ENCODE peak calls at places on chromosomes 4 and X, in five cellular contexts. One of them, this sample, is unnamed.

GRCh38 chr4:7700665-7701064 is 239.0 kb downstream of the AFAP1 start:
- DNase-seq in GM12878: no peak
- DNase-seq in neural crest cell: no peak
- DNase-seq in spleen: no peak
- DNase-seq in WTC11: no peak
- DNase-seq in this sample: no peak

GRCh38 chr4:2266181-2266580 is 4.3 kb upstream of the MXD4 start:
- DNase-seq in GM12878: no peak
- DNase-seq in neural crest cell: no peak
- DNase-seq in spleen: no peak
- DNase-seq in WTC11: no peak
- DNase-seq in this sample: no peak

GRCh38 chrX:120517936-120518335 is 42.8 kb downstream of the CUL4B start:
- DNase-seq in GM12878: no peak
- DNase-seq in neural crest cell: no peak
- DNase-seq in spleen: no peak
- DNase-seq in WTC11: no peak
- DNase-seq in this sample: no peak

GRCh38 chr4:44446801-44447562 is 1.6 kb downstream of the KCTD8 start:
- DNase-seq in GM12878: no peak
- DNase-seq in neural crest cell: no peak
- DNase-seq in spleen: peak; percentile 51
- DNase-seq in WTC11: peak; percentile 46
- DNase-seq in this sample: peak; percentile 5

GRCh38 chr4:2083116-2083825 is 24.1 kb downstream of the NAT8L start:
- DNase-seq in GM12878: no peak
- DNase-seq in neural crest cell: no peak
- DNase-seq in spleen: peak; percentile 39
- DNase-seq in WTC11: no peak
- DNase-seq in this sample: no peak

GRCh38 chr4:102815981-102816380 is 11.4 kb downstream of the UBE2D3 start:
- DNase-seq in GM12878: no peak
- DNase-seq in neural crest cell: no peak
- DNase-seq in spleen: no peak
- DNase-seq in WTC11: no peak
- DNase-seq in this sample: no peak

GRCh38 chrX:5936438-5936837 is 292.2 kb downstream of the NLGN4X start:
- DNase-seq in GM12878: no peak
- DNase-seq in neural crest cell: no peak
- DNase-seq in spleen: no peak
- DNase-seq in WTC11: no peak
- DNase-seq in this sample: peak; percentile 4

GRCh38 chr4:56828784-56829535 is 7.5 kb upstream of the SPINK2 start:
- DNase-seq in GM12878: no peak
- DNase-seq in neural crest cell: no peak
- DNase-seq in spleen: no peak
- DNase-seq in WTC11: no peak
- DNase-seq in this sample: no peak

GRCh38 chr4:3009422-3009821 is 46.1 kb downstream of the GRK4 start:
- DNase-seq in GM12878: no peak
- DNase-seq in neural crest cell: peak; percentile 5
- DNase-seq in spleen: no peak
- DNase-seq in WTC11: peak; percentile 28
- DNase-seq in this sample: no peak

GRCh38 chr4:126727461-126727860 is 905.3 kb upstream of the INTU start:
- DNase-seq in GM12878: no peak
- DNase-seq in neural crest cell: no peak
- DNase-seq in spleen: no peak
- DNase-seq in WTC11: no peak
- DNase-seq in this sample: no peak

GRCh38 chr4:2570551-2571222 is 34.2 kb downstream of the FAM193A start:
- DNase-seq in GM12878: peak; percentile 30
- DNase-seq in neural crest cell: no peak
- DNase-seq in spleen: peak; percentile 82
- DNase-seq in WTC11: no peak
- DNase-seq in this sample: no peak

GRCh38 chrX:139293991-139294390 is 236.5 kb upstream of the F9 start:
- DNase-seq in GM12878: no peak
- DNase-seq in neural crest cell: no peak
- DNase-seq in spleen: no peak
- DNase-seq in WTC11: no peak
- DNase-seq in this sample: no peak

GRCh38 chr4:41156574-41156973 is 57.8 kb downstream of the APBB2 start:
- DNase-seq in GM12878: no peak
- DNase-seq in neural crest cell: no peak
- DNase-seq in spleen: no peak
- DNase-seq in WTC11: no peak
- DNase-seq in this sample: no peak

GRCh38 chr4:81919238-81919637 is 447.5 kb upstream of the RASGEF1B start:
- DNase-seq in GM12878: no peak
- DNase-seq in neural crest cell: no peak
- DNase-seq in spleen: no peak
- DNase-seq in WTC11: peak; percentile 16
- DNase-seq in this sample: no peak

GRCh38 chrX:32010948-32011347 is 939.1 kb upstream of the FTHL17 start:
- DNase-seq in GM12878: no peak
- DNase-seq in neural crest cell: no peak
- DNase-seq in spleen: no peak
- DNase-seq in WTC11: no peak
- DNase-seq in this sample: no peak

GRCh38 chr4:139176299-139177048 is 544 bp downstream of the ELF2 start:
- DNase-seq in GM12878: no peak
- DNase-seq in neural crest cell: peak; percentile 62
- DNase-seq in spleen: peak; percentile 95
- DNase-seq in WTC11: peak; percentile 91
- DNase-seq in this sample: peak; percentile 81

GRCh38 chr4:69617083-69617694 is 22.3 kb downstream of the UGT2A2 start:
- DNase-seq in GM12878: no peak
- DNase-seq in neural crest cell: peak; percentile 3
- DNase-seq in spleen: no peak
- DNase-seq in WTC11: no peak
- DNase-seq in this sample: no peak

GRCh38 chr4:6955261-6955911 is 45.8 kb downstream of the TBC1D14 start:
- DNase-seq in GM12878: no peak
- DNase-seq in neural crest cell: no peak
- DNase-seq in spleen: peak; percentile 43
- DNase-seq in WTC11: no peak
- DNase-seq in this sample: no peak

GRCh38 chrX:11531226-11531625 is 134.5 kb downstream of the ARHGAP6 start:
- DNase-seq in GM12878: no peak
- DNase-seq in neural crest cell: no peak
- DNase-seq in spleen: no peak
- DNase-seq in WTC11: no peak
- DNase-seq in this sample: no peak

GRCh38 chrX:47148946-47149345 is 3.9 kb downstream of the RBM10 start:
- DNase-seq in GM12878: no peak
- DNase-seq in neural crest cell: no peak
- DNase-seq in spleen: no peak
- DNase-seq in WTC11: no peak
- DNase-seq in this sample: no peak

GRCh38 chr4:37951465-37952352 is 8.5 kb upstream of the PTTG2 start:
- DNase-seq in GM12878: no peak
- DNase-seq in neural crest cell: no peak
- DNase-seq in spleen: no peak
- DNase-seq in WTC11: no peak
- DNase-seq in this sample: no peak

GRCh38 chr4:109578846-109579245 is 18.8 kb downstream of the MCUB start:
- DNase-seq in GM12878: no peak
- DNase-seq in neural crest cell: no peak
- DNase-seq in spleen: no peak
- DNase-seq in WTC11: no peak
- DNase-seq in this sample: no peak

GRCh38 chrX:67523932-67524331 is 19.9 kb upstream of the AR start:
- DNase-seq in GM12878: no peak
- DNase-seq in neural crest cell: no peak
- DNase-seq in spleen: no peak
- DNase-seq in WTC11: no peak
- DNase-seq in this sample: no peak

GRCh38 chrX:12814434-12814833 is 23.2 kb downstream of the PRPS2 start:
- DNase-seq in GM12878: peak; percentile 59
- DNase-seq in neural crest cell: peak; percentile 28
- DNase-seq in spleen: no peak
- DNase-seq in WTC11: peak; percentile 28
- DNase-seq in this sample: peak; percentile 27

GRCh38 chr4:53614616-53615015 is 23.3 kb upstream of the LNX1 start:
- DNase-seq in GM12878: no peak
- DNase-seq in neural crest cell: no peak
- DNase-seq in spleen: no peak
- DNase-seq in WTC11: no peak
- DNase-seq in this sample: no peak
- TF ChIP-seq CTCF in GM12878: no peak
- TF ChIP-seq CTCF in neural crest cell: peak; percentile 29
- TF ChIP-seq CTCF in spleen: no peak
- TF ChIP-seq CTCF in WTC11: no peak
- TF ChIP-seq CTCF in this sample: no peak

GRCh38 chr4:83040269-83040668 is 5.3 kb downstream of the COPS4 start:
- DNase-seq in GM12878: no peak
- DNase-seq in neural crest cell: no peak
- DNase-seq in spleen: no peak
- DNase-seq in WTC11: no peak
- DNase-seq in this sample: no peak
- TF ChIP-seq CTCF in GM12878: no peak
- TF ChIP-seq CTCF in neural crest cell: no peak
- TF ChIP-seq CTCF in spleen: no peak
- TF ChIP-seq CTCF in WTC11: no peak
- TF ChIP-seq CTCF in this sample: no peak

GRCh38 chrX:7068939-7069367 is 78.6 kb upstream of the STS start:
- DNase-seq in GM12878: no peak
- DNase-seq in neural crest cell: no peak
- DNase-seq in spleen: no peak
- DNase-seq in WTC11: peak; percentile 54
- DNase-seq in this sample: no peak
- TF ChIP-seq CTCF in GM12878: peak; percentile 41
- TF ChIP-seq CTCF in neural crest cell: peak; percentile 33
- TF ChIP-seq CTCF in spleen: peak; percentile 18
- TF ChIP-seq CTCF in WTC11: no peak
- TF ChIP-seq CTCF in this sample: no peak

DNA sequence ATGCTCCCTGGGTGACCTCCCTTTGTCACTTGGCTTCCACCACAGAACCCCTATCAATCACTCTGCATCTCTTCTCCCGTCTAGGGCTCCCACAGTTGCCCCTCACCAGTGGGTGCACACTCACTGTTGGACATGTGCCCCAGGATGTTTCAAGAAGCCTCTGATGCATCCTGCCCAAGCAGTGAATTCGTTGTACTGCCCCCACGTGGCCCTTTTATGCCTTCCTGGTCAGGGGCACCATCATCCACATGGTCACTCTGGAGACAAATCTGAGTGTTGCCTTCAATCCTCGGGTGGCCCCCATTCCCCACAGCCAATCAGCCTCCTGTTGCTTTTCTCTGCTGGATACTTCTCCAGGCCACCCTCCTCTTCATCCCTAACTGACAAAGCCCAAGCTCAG is 12.2 kb downstream of the ITIH6 start:
- DNase-seq in GM12878: no peak
- DNase-seq in neural crest cell: no peak
- DNase-seq in spleen: no peak
- DNase-seq in WTC11: peak; percentile 41
- DNase-seq in this sample: no peak
- TF ChIP-seq CTCF in GM12878: peak; percentile 11
- TF ChIP-seq CTCF in neural crest cell: peak; percentile 32
- TF ChIP-seq CTCF in spleen: no peak
- TF ChIP-seq CTCF in WTC11: no peak
- TF ChIP-seq CTCF in this sample: peak; percentile 14

DNA sequence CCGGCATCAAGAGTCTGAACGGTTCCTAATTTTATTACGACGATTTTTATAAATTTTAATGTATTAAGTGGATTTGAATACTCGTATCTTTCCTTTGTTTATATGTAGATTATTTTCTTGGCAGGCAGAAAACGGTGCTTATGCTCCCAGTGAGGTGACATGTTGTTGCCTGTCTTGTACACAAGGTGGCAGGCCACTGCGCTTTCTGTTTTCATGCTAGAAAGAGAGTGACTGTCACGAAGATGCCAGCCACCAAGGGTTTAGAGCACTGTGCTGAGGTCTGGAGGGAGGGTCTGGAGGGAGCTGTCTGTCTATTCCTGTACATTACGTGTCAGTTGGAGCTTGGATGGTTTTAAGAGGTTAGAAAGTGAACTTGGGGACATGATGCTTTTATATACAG is 87.7 kb downstream of the SHROOM2 start:
- DNase-seq in GM12878: no peak
- DNase-seq in neural crest cell: no peak
- DNase-seq in spleen: no peak
- DNase-seq in WTC11: peak; percentile 32
- DNase-seq in this sample: no peak
- TF ChIP-seq CTCF in GM12878: peak; percentile 75
- TF ChIP-seq CTCF in neural crest cell: peak; percentile 60
- TF ChIP-seq CTCF in spleen: peak; percentile 59
- TF ChIP-seq CTCF in WTC11: no peak
- TF ChIP-seq CTCF in this sample: peak; percentile 25

DNA sequence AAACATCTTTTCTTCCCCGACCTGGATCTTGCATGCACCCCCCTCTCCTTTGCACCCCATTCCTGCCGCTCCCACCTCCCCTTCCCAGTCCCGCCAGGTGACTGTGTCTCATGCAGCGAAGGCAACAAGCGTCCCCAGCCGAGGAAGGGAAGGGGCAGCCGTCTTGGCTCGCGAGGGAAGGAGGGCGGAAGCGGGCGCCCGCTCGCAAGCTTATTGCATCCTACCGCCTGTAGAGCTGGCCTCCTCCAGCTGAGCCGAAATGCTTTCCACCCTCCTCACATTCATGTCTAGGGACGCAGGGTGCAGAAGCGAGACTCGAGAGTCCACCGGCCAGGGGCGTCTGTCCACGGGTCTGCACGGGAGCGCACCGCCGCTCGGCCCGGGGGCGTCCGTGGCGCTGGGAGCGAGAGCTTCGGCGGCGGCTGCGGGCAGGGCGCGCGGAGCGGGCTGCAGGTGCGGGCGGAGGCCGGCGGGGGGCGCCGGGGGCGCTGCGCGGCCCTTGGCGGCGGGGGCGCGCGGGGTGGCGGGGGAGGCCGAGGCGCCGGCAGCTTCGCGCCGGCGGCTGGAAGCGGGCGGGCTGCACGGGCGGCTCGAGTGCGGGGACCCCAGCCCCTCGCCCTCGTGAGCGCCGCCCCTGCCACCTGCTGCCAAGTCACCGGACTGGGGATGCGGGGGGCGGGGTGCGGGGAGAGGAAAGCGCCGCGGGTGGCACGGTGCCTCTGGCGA is at the start of gene KCNIP4:
- DNase-seq in GM12878: no peak
- DNase-seq in neural crest cell: peak; percentile 39
- DNase-seq in spleen: peak; percentile 69
- DNase-seq in WTC11: peak; percentile 59
- DNase-seq in this sample: peak; percentile 77
- TF ChIP-seq CTCF in GM12878: no peak
- TF ChIP-seq CTCF in neural crest cell: no peak
- TF ChIP-seq CTCF in spleen: no peak
- TF ChIP-seq CTCF in WTC11: no peak
- TF ChIP-seq CTCF in this sample: no peak

DNA sequence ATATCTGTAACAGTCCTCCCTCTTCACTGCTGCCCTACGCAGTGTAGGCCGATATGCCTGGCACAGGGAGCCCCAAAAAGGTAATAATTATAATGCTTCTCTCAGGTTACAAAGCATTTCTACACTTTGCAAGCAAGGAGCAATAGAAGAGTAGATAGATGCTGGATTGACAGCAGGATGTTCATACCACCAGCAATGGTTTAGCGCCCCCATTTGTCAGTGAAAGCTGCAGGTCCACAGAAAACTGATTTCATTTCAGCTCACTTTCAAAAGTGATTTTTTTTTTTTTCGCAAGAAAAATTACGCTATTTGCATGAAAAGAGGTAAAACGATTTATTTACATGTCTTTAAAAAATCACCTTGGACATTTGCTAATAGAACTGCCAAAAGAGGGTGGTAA is 34.5 kb downstream of the HPF1 start:
- DNase-seq in GM12878: no peak
- DNase-seq in neural crest cell: no peak
- DNase-seq in spleen: no peak
- DNase-seq in WTC11: no peak
- DNase-seq in this sample: no peak
- TF ChIP-seq CTCF in GM12878: peak; percentile 31
- TF ChIP-seq CTCF in neural crest cell: no peak
- TF ChIP-seq CTCF in spleen: no peak
- TF ChIP-seq CTCF in WTC11: no peak
- TF ChIP-seq CTCF in this sample: no peak

This sample was measured in nephron progenitor cell.